ENCODE peak calls at places on chromosomes 12 and 14, in six cellular contexts. C, Q, X, F, O and K are unnamed samples.

GRCh38 chr14:72544615-72545387 is 349.1 kb downstream of the DPF3 start:
- DNase-seq in C (no peak), Q (no peak), X (no peak), F (no peak), O (no peak), K (no peak)

GRCh38 chr12:41188841-41189394 is 798 bp downstream of the PDZRN4 start:
- DNase-seq in C (no peak), Q (no peak), X (no peak), F (no peak), O (no peak), K (no peak)

GRCh38 chr12:44960423-44960822 is 84.3 kb upstream of the NELL2 start:
- DNase-seq in C (no peak), Q (no peak), X (no peak), F (no peak), O (no peak), K (no peak)

GRCh38 chr12:120677765-120678473 is 9.0 kb upstream of the MLEC start:
- DNase-seq in C (no peak), Q (peak; percentile 37), X (peak; percentile 33), F (peak; percentile 58), O (no peak), K (no peak)

GRCh38 chr14:100585448-100586152 is 1.6 kb downstream of the BEGAIN start:
- DNase-seq in C (peak; percentile 10), Q (no peak), X (no peak), F (no peak), O (no peak), K (no peak)

GRCh38 chr14:101754893-101755292 is 6.6 kb upstream of the PPP2R5C start:
- DNase-seq in C (no peak), Q (no peak), X (no peak), F (no peak), O (no peak), K (no peak)

GRCh38 chr14:98593361-98593761 is 678.6 kb downstream of the BCL11B start:
- DNase-seq in C (peak; percentile 89), Q (no peak), X (no peak), F (no peak), O (no peak), K (no peak)

GRCh38 chr12:82880442-82880901 is 193.8 kb downstream of the TMTC2 start:
- DNase-seq in C (no peak), Q (no peak), X (no peak), F (no peak), O (no peak), K (no peak)

GRCh38 chr12:96623818-96624217 is 134.4 kb downstream of the CFAP54 start:
- DNase-seq in C (no peak), Q (no peak), X (no peak), F (no peak), O (no peak), K (no peak)

GRCh38 chr12:100229876-100230275 is 29.3 kb downstream of the ACTR6 start:
- DNase-seq in C (no peak), Q (no peak), X (no peak), F (no peak), O (no peak), K (no peak)

GRCh38 chr12:1505576-1505975 is 88.8 kb downstream of the FBXL14 start:
- DNase-seq in C (no peak), Q (no peak), X (no peak), F (no peak), O (no peak), K (no peak)

GRCh38 chr12:122022393-122023338 is 982 bp downstream of the BCL7A start:
- DNase-seq in C (peak; percentile 10), Q (no peak), X (peak; percentile 49), F (no peak), O (peak; percentile 42), K (peak; percentile 31)

GRCh38 chr12:69024907-69025306 is 91.9 kb upstream of the CPM start:
- DNase-seq in C (no peak), Q (no peak), X (peak; percentile 68), F (no peak), O (no peak), K (no peak)

GRCh38 chr14:105487986-105488777 is 1.5 kb downstream of the CRIP1 start:
- DNase-seq in C (no peak), Q (no peak), X (no peak), F (peak; percentile 59), O (peak; percentile 51), K (no peak)

GRCh38 chr14:96357216-96357615 is 5.9 kb downstream of the ATG2B start:
- DNase-seq in C (no peak), Q (no peak), X (no peak), F (no peak), O (no peak), K (no peak)

GRCh38 chr12:132886529-132887477 is 602 bp downstream of the CHFR start:
- DNase-seq in C (no peak), Q (no peak), X (peak; percentile 25), F (peak; percentile 52), O (no peak), K (peak; percentile 27)

GRCh38 chr12:57622293-57623245 is 10.4 kb downstream of the B4GALNT1 start:
- DNase-seq in C (no peak), Q (no peak), X (no peak), F (no peak), O (no peak), K (no peak)

GRCh38 chr12:10982244-10982643 is 4.5 kb downstream of the TAS2R50 start:
- DNase-seq in C (no peak), Q (peak; percentile 85), X (no peak), F (no peak), O (peak; percentile 87), K (no peak)

GRCh38 chr14:100399052-100399849 is 76.1 kb downstream of the SLC25A47 start:
- DNase-seq in C (no peak), Q (no peak), X (no peak), F (no peak), O (no peak), K (no peak)

GRCh38 chr12:130911933-130912332 is 40.1 kb downstream of the RAN start:
- DNase-seq in C (no peak), Q (no peak), X (no peak), F (no peak), O (no peak), K (no peak)

GRCh38 chr14:106062502-106063272 is 536.3 kb downstream of the TMEM121 start:
- DNase-seq in C (no peak), Q (no peak), X (no peak), F (no peak), O (no peak), K (no peak)

GRCh38 chr12:58171914-58172313 is 230.5 kb downstream of the ATP23 start:
- DNase-seq in C (no peak), Q (no peak), X (no peak), F (no peak), O (no peak), K (peak; percentile 27)

GRCh38 chr12:3832738-3833137 is 40.5 kb downstream of the PARP11 start:
- DNase-seq in C (no peak), Q (no peak), X (no peak), F (no peak), O (no peak), K (no peak)

GRCh38 chr14:39768579-39768978 is 336.3 kb upstream of the FBXO33 start:
- DNase-seq in C (no peak), Q (peak; percentile 2), X (no peak), F (no peak), O (no peak), K (no peak)

GRCh38 chr12:123506843-123507236 is 26.7 kb downstream of the RILPL1 start:
- DNase-seq in C (no peak), Q (no peak), X (no peak), F (no peak), O (no peak), K (no peak)

GRCh38 chr12:116121453-116121871 is 156.0 kb downstream of the MED13L start:
- DNase-seq in C (no peak), Q (no peak), X (no peak), F (no peak), O (no peak), K (no peak)

GRCh38 chr12:5789469-5789968 is 155.5 kb downstream of the ANO2 start:
- DNase-seq in C (no peak), Q (no peak), X (no peak), F (no peak), O (no peak), K (no peak)